ENCODE peak calls at places on chromosome 4, in seven cellular contexts. D is substantia nigra, C is SK-N-DZ, P is HCEC 1CT, W is right lobe of liver, L is lower leg skin, H is HuH-7.5. J is an unnamed sample.

GRCh38 chr4:24583451-24584174 is 741 bp downstream of the DHX15 start:
- DNase-seq in D (peak), C (peak), P (peak), W (peak), L (peak), H (peak), J (no peak)

GRCh38 chr4:21181716-21182115 is 481.5 kb downstream of the PACRGL start:
- DNase-seq in D (no peak), C (no peak), P (no peak), W (no peak), L (no peak), H (no peak), J (no peak)

GRCh38 chr4:117845270-117845669 is 189.0 kb upstream of the NDST3 start:
- DNase-seq in D (no peak), C (no peak), P (no peak), W (no peak), L (no peak), H (no peak), J (no peak)

GRCh38 chr4:89137695-89138094 is 26.4 kb downstream of the TIGD2 start:
- DNase-seq in D (no peak), C (no peak), P (no peak), W (no peak), L (no peak), H (no peak), J (no peak)

GRCh38 chr4:38189445-38189844 is 229.2 kb downstream of the PTTG2 start:
- DNase-seq in D (no peak), C (no peak), P (peak), W (no peak), L (no peak), H (no peak), J (peak)

GRCh38 chr4:83261307-83261706 is 23.3 kb downstream of the COQ2 start:
- DNase-seq in D (no peak), C (no peak), P (no peak), W (no peak), L (no peak), H (no peak), J (no peak)

GRCh38 chr4:153020460-153020859 is 84.3 kb downstream of the FHDC1 start:
- DNase-seq in D (no peak), C (no peak), P (no peak), W (no peak), L (peak), H (no peak), J (no peak)

GRCh38 chr4:145055533-145056257 is 42.3 kb downstream of the ANAPC10 start:
- DNase-seq in D (no peak), C (no peak), P (no peak), W (no peak), L (no peak), H (no peak), J (no peak)

GRCh38 chr4:114282937-114283336 is 303.5 kb upstream of the ARSJ start:
- DNase-seq in D (no peak), C (no peak), P (no peak), W (no peak), L (no peak), H (no peak), J (no peak)

GRCh38 chr4:80271806-80272205 is 5.3 kb downstream of the FGF5 start:
- DNase-seq in D (no peak), C (no peak), P (peak), W (no peak), L (no peak), H (no peak), J (peak)

GRCh38 chr4:140969296-140969695 is 164.0 kb downstream of the RNF150 start:
- DNase-seq in D (no peak), C (no peak), P (no peak), W (no peak), L (no peak), H (no peak), J (no peak)

GRCh38 chr4:7757501-7758443 is 181.9 kb downstream of the AFAP1 start:
- DNase-seq in D (no peak), C (no peak), P (no peak), W (no peak), L (no peak), H (no peak), J (no peak)

GRCh38 chr4:14415146-14415545 is 587.1 kb upstream of the CPEB2 start:
- DNase-seq in D (no peak), C (no peak), P (no peak), W (no peak), L (no peak), H (no peak), J (no peak)

GRCh38 chr4:108291137-108291536 is 122.4 kb upstream of the LEF1 start:
- DNase-seq in D (no peak), C (no peak), P (no peak), W (no peak), L (no peak), H (no peak), J (no peak)

GRCh38 chr4:107579099-107579498 is 140.9 kb downstream of the PAPSS1 start:
- DNase-seq in D (no peak), C (peak), P (no peak), W (no peak), L (no peak), H (peak), J (no peak)

GRCh38 chr4:172683016-172683415 is 485.6 kb upstream of the GALNT7 start:
- DNase-seq in D (no peak), C (no peak), P (peak), W (no peak), L (no peak), H (no peak), J (peak)

GRCh38 chr4:82469776-82470345 is 39.5 kb downstream of the ENOPH1 start:
- DNase-seq in D (no peak), C (no peak), P (peak), W (no peak), L (no peak), H (no peak), J (peak)

GRCh38 chr4:168451744-168452394 is 28.4 kb downstream of the DDX60L start:
- DNase-seq in D (no peak), C (no peak), P (peak), W (no peak), L (no peak), H (no peak), J (peak)

GRCh38 chr4:152352215-152352614 is 183.7 kb downstream of the FBXW7 start:
- DNase-seq in D (no peak), C (no peak), P (no peak), W (no peak), L (no peak), H (no peak), J (no peak)

GRCh38 chr4:186029731-186030421 is 39.1 kb upstream of the TLR3 start:
- DNase-seq in D (peak), C (peak), P (no peak), W (peak), L (peak), H (no peak), J (no peak)

GRCh38 chr4:76982638-76983579 is 33.4 kb downstream of the SEPTIN11 start:
- DNase-seq in D (no peak), C (no peak), P (no peak), W (no peak), L (no peak), H (no peak), J (no peak)

GRCh38 chr4:184647391-184648101 is 1.7 kb downstream of the CASP3 start:
- DNase-seq in D (no peak), C (no peak), P (peak), W (no peak), L (no peak), H (no peak), J (no peak)

GRCh38 chr4:182845618-182846017 is 71.6 kb downstream of the DCTD start:
- DNase-seq in D (no peak), C (no peak), P (no peak), W (no peak), L (no peak), H (no peak), J (no peak)

GRCh38 chr4:8537041-8537461 is 43.1 kb upstream of the GPR78 start:
- DNase-seq in D (no peak), C (no peak), P (peak), W (peak), L (peak), H (no peak), J (peak)

GRCh38 chr4:163816494-163816893 is 322.0 kb downstream of the TMA16 start:
- DNase-seq in D (no peak), C (no peak), P (no peak), W (no peak), L (no peak), H (no peak), J (no peak)

GRCh38 chr4:13108096-13108495 is 376.0 kb downstream of the RAB28 start:
- DNase-seq in D (no peak), C (no peak), P (no peak), W (no peak), L (no peak), H (no peak), J (no peak)

GRCh38 chr4:98937977-98938376 is 9.0 kb upstream of the EIF4E start:
- DNase-seq in D (no peak), C (no peak), P (no peak), W (no peak), L (no peak), H (no peak), J (no peak)

GRCh38 chr4:10123227-10124101 is 6.9 kb upstream of the WDR1 start:
- DNase-seq in D (no peak), C (no peak), P (no peak), W (no peak), L (no peak), H (no peak), J (no peak)

GRCh38 chr4:99652596-99653436 is 4.8 kb downstream of the C4orf54 start:
- DNase-seq in D (no peak), C (no peak), P (no peak), W (no peak), L (no peak), H (no peak), J (no peak)

GRCh38 chr4:127352220-127352619 is 280.5 kb upstream of the INTU start:
- DNase-seq in D (no peak), C (no peak), P (no peak), W (no peak), L (no peak), H (no peak), J (no peak)